ENCODE peak calls at places on chromosome 17, in ten cellular contexts. D is tibial nerve, Y is ascending aorta, K is astrocyte, I is lower lobe of right lung, J is cardiac muscle cell, M is OCI-LY7, Q is adrenal gland, T is mucosa of descending colon, G is gastrocnemius medialis. W is an unnamed sample. For H3K4me1, the result is how much of the 10 kb centered on the place peaks cover.

GRCh38 chr17:50062323-50063243 is 6.7 kb downstream of the ITGA3 start:
- DNase-seq in D (no peak), Y (peak), K (peak), I (peak), J (peak), M (no peak), Q (peak), T (peak), G (peak), W (peak)

GRCh38 chr17:65078441-65079160 is 22.1 kb upstream of the GNA13 start:
- DNase-seq in D (no peak), Y (no peak), K (peak), I (no peak), J (peak), M (no peak), Q (no peak), T (no peak), G (no peak), W (no peak)

GRCh38 chr17:45228985-45229517 is 7.4 kb downstream of the FMNL1 start:
- DNase-seq in D (peak), Y (peak), K (peak), I (peak), J (peak), M (peak), Q (peak), T (peak), G (peak), W (peak)

GRCh38 chr17:82305727-82306300 is 11.6 kb downstream of the CD7 start:
- DNase-seq in D (no peak), Y (no peak), K (no peak), I (no peak), J (no peak), M (no peak), Q (no peak), T (no peak), G (no peak), W (no peak)

GRCh38 chr17:44820631-44821196 is 9.4 kb downstream of the GJC1 start:
- DNase-seq in D (no peak), Y (no peak), K (peak), I (no peak), J (peak), M (no peak), Q (no peak), T (no peak), G (no peak), W (peak)

GRCh38 chr17:1162116-1162855 is 17.5 kb downstream of the ABR start:
- DNase-seq in D (no peak), Y (no peak), K (no peak), I (no peak), J (no peak), M (no peak), Q (no peak), T (no peak), G (no peak), W (no peak)

GRCh38 chr17:14143678-14144077 is 74.4 kb downstream of the COX10 start:
- DNase-seq in D (no peak), Y (no peak), K (peak), I (no peak), J (no peak), M (no peak), Q (no peak), T (peak), G (peak), W (peak)

GRCh38 chr17:19800571-19800970 is 52.5 kb upstream of the ALDH3A1 start:
- DNase-seq in D (no peak), Y (no peak), K (no peak), I (no peak), J (no peak), M (peak), Q (no peak), T (no peak), G (no peak), W (peak)

GRCh38 chr17:82272495-82273326 is 789 bp downstream of the CSNK1D start:
- DNase-seq in D (peak), Y (no peak), K (no peak), I (peak), J (no peak), M (peak), Q (peak), T (peak), G (peak), W (no peak)

GRCh38 chr17:74987909-74988711 is 678 bp downstream of the CDR2L start:
- DNase-seq in D (peak), Y (peak), K (peak), I (peak), J (peak), M (peak), Q (peak), T (peak), G (peak), W (no peak)

GRCh38 chr17:63841350-63842172 is 924 bp downstream of the SMARCD2 start:
- DNase-seq in D (peak), Y (no peak), K (peak), I (peak), J (peak), M (peak), Q (peak), T (peak), G (no peak), W (no peak)

GRCh38 chr17:53687324-53687723 is 135.4 kb upstream of the KIF2B start:
- DNase-seq in D (no peak), Y (no peak), K (no peak), I (no peak), J (no peak), M (no peak), Q (no peak), T (no peak), G (no peak), W (no peak)

GRCh38 chr17:47265983-47266541 is 12.4 kb downstream of the ITGB3 start:
- DNase-seq in D (no peak), Y (no peak), K (peak), I (no peak), J (peak), M (no peak), Q (peak), T (no peak), G (no peak), W (no peak)

GRCh38 chr17:68614718-68615117 is 13.6 kb upstream of the FAM20A start:
- DNase-seq in D (no peak), Y (no peak), K (no peak), I (no peak), J (no peak), M (no peak), Q (no peak), T (peak), G (no peak), W (no peak)

GRCh38 chr17:21019976-21020575 is 22.7 kb downstream of the USP22 start:
- DNase-seq in D (no peak), Y (no peak), K (no peak), I (no peak), J (peak), M (peak), Q (peak), T (peak), G (no peak), W (no peak)

GRCh38 chr17:20927586-20927985 is 115.2 kb downstream of the USP22 start:
- DNase-seq in D (no peak), Y (no peak), K (no peak), I (no peak), J (peak), M (no peak), Q (no peak), T (no peak), G (no peak), W (no peak)

GRCh38 chr17:622356-622755 is 92.3 kb downstream of the VPS53 start:
- DNase-seq in D (no peak), Y (no peak), K (peak), I (no peak), J (peak), M (no peak), Q (no peak), T (no peak), G (no peak), W (peak)

GRCh38 chr17:80750263-80750662 is 205.6 kb downstream of the RPTOR start:
- DNase-seq in D (no peak), Y (no peak), K (no peak), I (no peak), J (no peak), M (no peak), Q (no peak), T (no peak), G (no peak), W (no peak)

GRCh38 chr17:194844-195602 is 13.6 kb upstream of the DOC2B start:
- DNase-seq in D (no peak), Y (no peak), K (no peak), I (peak), J (no peak), M (peak), Q (no peak), T (no peak), G (no peak), W (no peak)

GRCh38 chr17:76416899-76417298 is 32.5 kb downstream of the SPHK1 start:
- DNase-seq in D (no peak), Y (no peak), K (no peak), I (no peak), J (no peak), M (no peak), Q (no peak), T (no peak), G (peak), W (no peak)

GRCh38 chr17:77253611-77254051 is 112.9 kb downstream of the SEC14L1 start:
- DNase-seq in D (no peak), Y (no peak), K (peak), I (no peak), J (peak), M (peak), Q (no peak), T (peak), G (no peak), W (no peak)

GRCh38 chr17:60647705-60648104 is 29.9 kb upstream of the BCAS3 start:
- DNase-seq in D (no peak), Y (no peak), K (no peak), I (no peak), J (no peak), M (no peak), Q (no peak), T (no peak), G (no peak), W (no peak)

GRCh38 chr17:45222994-45223540 is 1.4 kb downstream of the FMNL1 start:
- DNase-seq in D (no peak), Y (no peak), K (no peak), I (no peak), J (no peak), M (no peak), Q (no peak), T (no peak), G (no peak), W (no peak)

GRCh38 chr17:65657251-65657828 is 95.9 kb upstream of the AXIN2 start:
- DNase-seq in D (no peak), Y (no peak), K (no peak), I (no peak), J (no peak), M (no peak), Q (no peak), T (no peak), G (no peak), W (peak)

GRCh38 chr17:32297424-32297823 is 31.8 kb downstream of the RHBDL3 start:
- DNase-seq in D (no peak), Y (no peak), K (no peak), I (no peak), J (no peak), M (no peak), Q (no peak), T (no peak), G (no peak), W (no peak)

GRCh38 chr17:75828741-75829140 is 15.5 kb downstream of the UNC13D start:
- DNase-seq in D (no peak), Y (no peak), K (no peak), I (no peak), J (no peak), M (no peak), Q (no peak), T (no peak), G (no peak), W (no peak)

GRCh38 chr17:77466140-77466539 is 325.4 kb downstream of the SEC14L1 start:
- DNase-seq in D (no peak), Y (no peak), K (no peak), I (peak), J (no peak), M (no peak), Q (no peak), T (no peak), G (no peak), W (no peak)

GRCh38 chr17:38704645-38705522 is at the start of gene MLLT6:
- DNase-seq in D (peak), Y (peak), K (peak), I (peak), J (peak), M (peak), Q (peak), T (peak), G (peak), W (no peak)

GRCh38 chr17:76568771-76569170 is 16.9 kb downstream of the ST6GALNAC2 start:
- DNase-seq in D (no peak), Y (no peak), K (no peak), I (no peak), J (no peak), M (no peak), Q (no peak), T (no peak), G (no peak), W (no peak)

GRCh38 chr17:75808905-75809621 is 24.5 kb downstream of the UNK start:
- DNase-seq in D (peak), Y (no peak), K (peak), I (peak), J (peak), M (no peak), Q (peak), T (no peak), G (peak), W (peak)

GRCh38 chr17:67546578-67547527 is 169.8 kb downstream of the PITPNC1 start:
- DNase-seq in D (no peak), Y (no peak), K (peak), I (peak), J (peak), M (peak), Q (peak), T (peak), G (no peak), W (no peak)
- TF ChIP-seq CTCF in D (no peak), Y (no peak), K (no peak), I (no peak), J (peak), M (no peak), Q (no peak), T (no peak), G (no peak), W (no peak)

DNA sequence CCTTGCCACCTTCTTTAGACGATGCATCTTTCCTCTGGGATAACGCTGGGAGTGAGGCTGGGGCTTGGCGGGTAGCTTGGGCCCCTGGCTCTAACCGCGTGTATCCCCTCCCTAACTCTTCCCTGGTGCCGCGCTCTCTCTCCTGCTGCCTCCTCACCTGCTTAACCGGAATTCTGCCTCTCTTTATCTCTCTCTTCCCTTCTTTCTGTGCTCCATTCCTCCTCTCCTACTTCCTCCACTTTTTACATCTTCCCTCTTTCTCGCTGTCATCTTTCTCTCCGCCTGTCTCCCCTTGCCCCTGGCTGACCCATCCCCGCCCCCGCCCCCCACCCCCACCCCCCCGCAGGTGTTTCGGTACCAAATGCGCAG is 2.7 kb downstream of the LHX1 start:
- DNase-seq in D (no peak), Y (no peak), K (no peak), I (no peak), J (no peak), M (no peak), Q (no peak), T (no peak), G (no peak), W (no peak)
- H3K4me1 ChIP-seq in D (half or more), Y (under half), K (under half), I (half or more), J (under half), M (under half), Q (under half), T (half or more), G (under half), W (under half)

DNA sequence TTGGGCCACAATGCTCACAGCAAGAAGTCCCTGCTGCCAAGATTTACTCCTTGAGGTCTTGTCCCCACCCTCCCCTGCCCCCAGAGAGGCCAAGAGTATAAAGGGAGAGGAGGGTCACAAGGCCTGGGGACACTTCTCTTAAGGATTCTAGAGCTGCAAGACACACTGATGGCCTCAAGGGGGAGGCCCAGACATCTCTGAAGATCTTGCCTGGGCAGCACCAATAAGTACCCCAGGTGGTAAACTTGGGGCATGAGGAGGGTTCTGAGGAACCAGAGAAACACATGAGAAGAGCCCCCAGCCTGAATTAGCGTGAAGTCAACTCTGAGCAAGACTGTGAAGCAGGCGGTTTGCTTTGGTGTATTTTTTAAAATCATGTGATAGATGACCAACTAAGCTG is 26.8 kb upstream of the MTMR4 start:
- DNase-seq in D (no peak), Y (no peak), K (no peak), I (no peak), J (no peak), M (peak), Q (no peak), T (no peak), G (no peak), W (no peak)
- TF ChIP-seq CTCF in D (no peak), Y (no peak), K (peak), I (peak), J (peak), M (peak), Q (no peak), T (no peak), G (no peak), W (peak)

DNA sequence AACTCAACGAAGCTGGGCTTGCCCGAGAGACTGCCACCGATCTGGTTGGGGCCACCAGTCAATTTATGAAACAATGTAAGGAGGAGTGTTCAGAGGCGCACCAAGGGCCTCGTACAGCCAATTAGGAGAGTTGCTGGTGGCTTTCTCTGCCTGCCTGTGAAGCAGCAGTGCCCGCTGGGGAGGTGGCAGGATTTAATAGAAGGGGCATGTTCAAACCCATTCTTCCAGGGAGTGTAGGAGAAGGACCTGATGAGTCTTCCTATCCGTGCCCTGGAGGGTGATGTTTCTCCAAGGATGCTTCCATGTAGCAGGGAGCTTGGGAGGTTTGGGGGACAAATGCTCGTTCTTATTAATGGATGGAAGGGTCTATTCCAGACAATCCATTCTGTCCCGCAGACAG is 178.4 kb downstream of the CCDC182 start:
- DNase-seq in D (no peak), Y (no peak), K (no peak), I (no peak), J (no peak), M (no peak), Q (no peak), T (no peak), G (no peak), W (peak)
- H3K4me1 ChIP-seq in D (under half), Y (under half), K (under half), I (under half), J (under half), M (under half), Q (under half), T (under half), G (under half), W (under half)

DNA sequence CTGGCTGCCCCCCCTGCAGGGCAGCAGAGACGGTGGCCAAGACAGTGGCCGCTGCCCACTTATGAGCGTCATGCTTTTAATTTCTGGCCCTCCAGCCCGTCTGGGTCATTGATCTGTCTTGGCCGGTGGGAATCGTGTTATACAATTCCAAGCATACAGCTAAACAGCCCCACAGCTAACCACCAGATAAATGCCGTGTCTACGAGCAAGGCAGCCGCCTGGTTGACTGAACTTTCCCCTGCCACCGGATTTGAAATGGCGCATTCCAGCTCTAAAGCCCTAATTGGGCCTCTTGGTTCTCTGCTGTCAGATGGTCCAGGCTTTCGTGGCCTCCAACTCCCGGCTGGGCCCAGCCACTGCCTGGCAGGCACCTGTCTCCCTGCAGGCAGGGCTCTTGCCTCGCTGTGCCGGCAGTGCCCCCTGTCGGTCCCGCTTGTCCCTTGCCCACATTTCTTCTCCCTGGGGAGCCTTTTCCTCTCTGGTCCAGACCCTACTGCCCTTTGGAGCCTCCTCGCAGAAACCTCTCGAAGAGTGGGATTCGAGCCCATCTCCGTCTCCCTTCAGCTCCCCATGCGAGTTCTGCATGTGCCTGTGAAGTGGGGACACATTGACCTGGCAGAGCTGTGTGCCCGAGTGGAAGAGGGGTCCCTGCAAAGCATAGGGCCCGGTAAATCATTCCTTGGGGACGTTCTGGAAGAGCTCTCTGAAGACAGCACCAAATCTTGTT is 1.8 kb upstream of the RBFOX3 start:
- DNase-seq in D (no peak), Y (no peak), K (no peak), I (no peak), J (peak), M (peak), Q (peak), T (peak), G (no peak), W (no peak)
- TF ChIP-seq CTCF in D (peak), Y (no peak), K (peak), I (peak), J (peak), M (peak), Q (peak), T (peak), G (no peak), W (peak)

GRCh38 chr17:28940675-28941074 is 10.6 kb downstream of the PHF12 start:
- DNase-seq in D (no peak), Y (no peak), K (no peak), I (no peak), J (no peak), M (no peak), Q (no peak), T (no peak), G (peak), W (no peak)
- H3K4me1 ChIP-seq in D (half or more), Y (under half), K (under half), I (half or more), J (under half), M (under half), Q (half or more), T (under half), G (half or more), W (under half)

DNA sequence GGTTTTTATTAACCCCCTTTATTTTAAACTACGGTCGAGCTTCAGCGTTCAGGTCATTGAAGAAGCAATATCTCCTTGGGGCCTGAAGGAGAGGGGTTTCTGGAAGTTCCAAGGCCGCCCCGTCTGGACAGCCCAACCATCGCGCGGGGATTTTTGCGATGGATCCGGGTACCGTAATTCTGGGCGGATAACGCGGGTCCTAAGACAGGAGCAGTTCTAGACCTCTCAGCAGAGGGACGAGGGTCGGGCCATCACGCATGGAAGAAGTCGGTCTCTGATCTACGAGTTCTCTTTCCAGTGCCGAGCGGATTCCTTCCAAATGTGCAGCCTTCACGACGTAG is 3.6 kb downstream of the BORCS6 start:
- DNase-seq in D (no peak), Y (no peak), K (no peak), I (no peak), J (no peak), M (no peak), Q (no peak), T (no peak), G (no peak), W (no peak)
- TF ChIP-seq CTCF in D (no peak), Y (peak), K (no peak), I (no peak), J (no peak), M (no peak), Q (peak), T (no peak), G (no peak), W (no peak)